ENCODE peak calls at places on chromosomes 3 and 15, in four cellular contexts. G is IMR-90; E is stimulated activated CD4-positive, alpha-beta T cell treated with anti-CD3 and anti-CD28 coated beads, TNF-alpha, amount 100 ng/mL, for 4 hours; V is germinal center. C is an unnamed sample.

GRCh38 chr3:72401005-72401404 is 447.2 kb downstream of the SHQ1 start:
- DNase-seq in G (peak), V (no peak), E (no peak), C (no peak)

GRCh38 chr15:59200560-59200959 is 6.1 kb upstream of the LDHAL6B start:
- DNase-seq in V (no peak), E (no peak), G (peak), C (peak)

GRCh38 chr15:77497942-77498361 is 77.3 kb downstream of the HMG20A start:
- DNase-seq in E (no peak), G (peak), V (no peak), C (peak)

GRCh38 chr3:73350988-73351387 is 273.8 kb downstream of the PDZRN3 start:
- DNase-seq in E (no peak), G (no peak), V (no peak), C (peak)

GRCh38 chr3:54822206-54822605 is 105.7 kb downstream of the LRTM1 start:
- DNase-seq in V (no peak), G (peak), E (no peak), C (peak)

GRCh38 chr15:72599855-72600464 is 54.5 kb upstream of the GOLGA6B start:
- DNase-seq in G (peak), V (peak), E (no peak), C (peak)

GRCh38 chr15:40984406-40984805 is 31.1 kb downstream of the CHAC1 start:
- DNase-seq in G (no peak), V (no peak), E (no peak), C (no peak)

GRCh38 chr3:15535757-15536156 is 14.3 kb upstream of the COLQ start:
- DNase-seq in G (peak), E (no peak), V (no peak), C (no peak)

GRCh38 chr15:42510258-42511009 is 15.0 kb downstream of the SNAP23 start:
- DNase-seq in G (no peak), E (no peak), V (no peak), C (no peak)

GRCh38 chr3:194251891-194252560 is 99.1 kb downstream of the CPN2 start:
- DNase-seq in G (no peak), V (no peak), E (no peak), C (no peak)

GRCh38 chr3:53503185-53503584 is 8.8 kb downstream of the CACNA1D start:
- DNase-seq in G (no peak), E (no peak), V (no peak), C (no peak)

GRCh38 chr15:66070220-66070934 is 183.2 kb downstream of the MEGF11 start:
- DNase-seq in V (no peak), E (no peak), G (no peak), C (no peak)

GRCh38 chr3:119297169-119297568 is 3.0 kb downstream of the ARHGAP31 start:
- DNase-seq in G (peak), E (no peak), V (no peak), C (peak)

GRCh38 chr3:3675801-3676200 is 123.4 kb upstream of the LRRN1 start:
- DNase-seq in V (no peak), G (no peak), E (no peak), C (no peak)

GRCh38 chr3:20668411-20668810 is 482.4 kb upstream of the SGO1 start:
- DNase-seq in G (no peak), E (no peak), V (no peak), C (no peak)

GRCh38 chr3:99678926-99679325 is 40.5 kb downstream of the COL8A1 start:
- DNase-seq in E (no peak), G (no peak), V (no peak), C (no peak)

GRCh38 chr15:38128389-38128788 is 124.2 kb upstream of the SPRED1 start:
- DNase-seq in G (peak), E (no peak), V (no peak), C (peak)

GRCh38 chr3:149752051-149752787 is at the start of gene COMMD2:
- DNase-seq in V (peak), G (peak), E (peak), C (peak)

GRCh38 chr3:134901461-134901860 is 106.4 kb downstream of the EPHB1 start:
- DNase-seq in E (no peak), G (no peak), V (no peak), C (no peak)

GRCh38 chr3:23738946-23739345 is 66.8 kb upstream of the UBE2E1 start:
- DNase-seq in E (no peak), V (no peak), G (peak), C (peak)

GRCh38 chr3:37701729-37702128 is 160.0 kb upstream of the CTDSPL start:
- DNase-seq in G (no peak), V (no peak), E (no peak), C (no peak)

GRCh38 chr3:27228805-27229204 is 140.4 kb downstream of the NEK10 start:
- DNase-seq in E (no peak), V (no peak), G (no peak), C (no peak)

GRCh38 chr3:53161345-53161819 is 373 bp downstream of the PRKCD start:
- DNase-seq in G (no peak), E (no peak), V (no peak), C (no peak)

GRCh38 chr3:63462732-63463131 is 184.6 kb downstream of the SYNPR start:
- DNase-seq in V (no peak), G (no peak), E (no peak), C (no peak)

GRCh38 chr3:12897537-12898289 is 56.3 kb upstream of the RPL32 start:
- DNase-seq in G (no peak), E (no peak), V (no peak), C (no peak)

GRCh38 chr3:197325773-197326172 is 27.4 kb upstream of the DLG1 start:
- DNase-seq in V (no peak), E (no peak), G (no peak), C (no peak)

GRCh38 chr3:129015388-129016105 is 14.4 kb downstream of the EFCC1 start:
- DNase-seq in G (no peak), V (no peak), E (peak), C (no peak)

GRCh38 chr3:141434255-141434654 is 52.6 kb upstream of the RASA2 start:
- DNase-seq in G (no peak), V (no peak), E (no peak), C (no peak)

GRCh38 chr3:8532251-8532831 is 30.7 kb downstream of the LMCD1 start:
- DNase-seq in G (peak), V (no peak), E (no peak), C (peak)

GRCh38 chr3:172550347-172550943 is 27.2 kb upstream of the TNFSF10 start:
- DNase-seq in G (peak), V (no peak), E (peak), C (peak)

GRCh38 chr3:31918179-31919165 is 62.6 kb downstream of the OSBPL10 start:
- DNase-seq in G (no peak), E (no peak), V (peak), C (no peak)